ENCODE peak calls at places on chromosomes 4 and X, in four cellular contexts. One of them, this sample, is unnamed.

GRCh38 chr4:111323916-111324315 is 701.0 kb upstream of the PITX2 start:
- DNase-seq in endothelial cell: no peak
- DNase-seq in GM13977: no peak
- DNase-seq in dorsolateral prefrontal cortex: no peak
- DNase-seq in this sample: no peak

GRCh38 chr4:108988514-108989195 is 225.8 kb upstream of the ETNPPL start:
- DNase-seq in GM13977: no peak
- DNase-seq in endothelial cell: no peak
- DNase-seq in dorsolateral prefrontal cortex: no peak
- DNase-seq in this sample: no peak

GRCh38 chr4:104860227-104861123 is 286.2 kb upstream of the TET2 start:
- DNase-seq in dorsolateral prefrontal cortex: peak; percentile 50
- DNase-seq in GM13977: peak; percentile 68
- DNase-seq in endothelial cell: peak; percentile 70
- DNase-seq in this sample: no peak

GRCh38 chrX:45758319-45758718 is 557.6 kb upstream of the DIPK2B start:
- DNase-seq in dorsolateral prefrontal cortex: no peak
- DNase-seq in endothelial cell: no peak
- DNase-seq in GM13977: no peak
- DNase-seq in this sample: peak; percentile 64

GRCh38 chrX:122475306-122475705 is 708.8 kb upstream of the GRIA3 start:
- DNase-seq in dorsolateral prefrontal cortex: no peak
- DNase-seq in GM13977: no peak
- DNase-seq in endothelial cell: no peak
- DNase-seq in this sample: no peak

GRCh38 chrX:131762802-131763234 is 218.9 kb downstream of the OR13H1 start:
- DNase-seq in dorsolateral prefrontal cortex: peak; percentile 35
- DNase-seq in GM13977: no peak
- DNase-seq in endothelial cell: peak; percentile 3
- DNase-seq in this sample: no peak

GRCh38 chrX:108022491-108023089 is 22.3 kb upstream of the VSIG1 start:
- DNase-seq in dorsolateral prefrontal cortex: no peak
- DNase-seq in endothelial cell: no peak
- DNase-seq in GM13977: no peak
- DNase-seq in this sample: no peak

GRCh38 chr4:183158062-183158461 is 59.0 kb downstream of the WWC2 start:
- DNase-seq in GM13977: no peak
- DNase-seq in endothelial cell: no peak
- DNase-seq in dorsolateral prefrontal cortex: no peak
- DNase-seq in this sample: no peak

GRCh38 chrX:106716004-106716403 is 10.5 kb upstream of the RNF128 start:
- DNase-seq in dorsolateral prefrontal cortex: no peak
- DNase-seq in endothelial cell: no peak
- DNase-seq in GM13977: no peak
- DNase-seq in this sample: no peak

GRCh38 chr4:137656661-137657060 is 124.4 kb upstream of the PCDH18 start:
- DNase-seq in GM13977: no peak
- DNase-seq in endothelial cell: no peak
- DNase-seq in dorsolateral prefrontal cortex: no peak
- DNase-seq in this sample: no peak

GRCh38 chr4:128512767-128513322 is 225.2 kb upstream of the PGRMC2 start:
- DNase-seq in dorsolateral prefrontal cortex: no peak
- DNase-seq in endothelial cell: no peak
- DNase-seq in GM13977: no peak
- DNase-seq in this sample: no peak

GRCh38 chr4:158282252-158282651 is 72.0 kb downstream of the TMEM144 start:
- DNase-seq in endothelial cell: no peak
- DNase-seq in GM13977: no peak
- DNase-seq in dorsolateral prefrontal cortex: no peak
- DNase-seq in this sample: no peak

GRCh38 chr4:87007345-87008181 is 72.8 kb downstream of the AFF1 start:
- DNase-seq in dorsolateral prefrontal cortex: peak; percentile 68
- DNase-seq in GM13977: no peak
- DNase-seq in endothelial cell: peak; percentile 50
- DNase-seq in this sample: no peak

GRCh38 chrX:41600266-41600665 is 88.5 kb upstream of the GPR34 start:
- DNase-seq in endothelial cell: no peak
- DNase-seq in dorsolateral prefrontal cortex: no peak
- DNase-seq in GM13977: no peak
- DNase-seq in this sample: no peak

GRCh38 chr4:153112071-153112460 is 92.2 kb upstream of the TRIM2 start:
- DNase-seq in endothelial cell: no peak
- DNase-seq in dorsolateral prefrontal cortex: no peak
- DNase-seq in GM13977: no peak
- DNase-seq in this sample: no peak

GRCh38 chr4:101101072-101101471 is 246.3 kb downstream of the PPP3CA start:
- DNase-seq in endothelial cell: no peak
- DNase-seq in dorsolateral prefrontal cortex: no peak
- DNase-seq in GM13977: no peak
- DNase-seq in this sample: no peak

DNA sequence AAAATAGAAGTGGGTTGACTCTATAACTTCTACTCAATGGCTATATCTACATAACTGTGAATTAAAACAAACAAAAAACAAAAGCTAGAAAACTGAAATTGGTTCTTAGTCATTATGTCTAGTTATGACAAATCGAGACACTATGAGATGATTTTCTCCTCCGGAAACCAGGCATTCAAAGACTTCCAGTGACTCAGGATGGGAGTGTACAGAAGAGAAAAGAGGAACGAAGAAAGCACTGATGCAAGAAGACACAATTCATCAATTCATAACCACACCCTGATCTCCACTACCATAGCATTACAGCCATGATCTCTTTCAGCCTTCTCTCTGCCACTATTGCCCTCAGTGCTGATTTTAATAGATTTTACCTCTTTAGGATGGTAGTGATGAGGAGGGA is 253.6 kb downstream of the CBLL2 start:
- DNase-seq in endothelial cell: no peak
- DNase-seq in dorsolateral prefrontal cortex: no peak
- DNase-seq in GM13977: peak; percentile 10
- DNase-seq in this sample: no peak
- TF ChIP-seq CTCF in endothelial cell: no peak
- TF ChIP-seq CTCF in dorsolateral prefrontal cortex: no peak
- TF ChIP-seq CTCF in GM13977: no peak
- TF ChIP-seq CTCF in this sample: no peak

DNA sequence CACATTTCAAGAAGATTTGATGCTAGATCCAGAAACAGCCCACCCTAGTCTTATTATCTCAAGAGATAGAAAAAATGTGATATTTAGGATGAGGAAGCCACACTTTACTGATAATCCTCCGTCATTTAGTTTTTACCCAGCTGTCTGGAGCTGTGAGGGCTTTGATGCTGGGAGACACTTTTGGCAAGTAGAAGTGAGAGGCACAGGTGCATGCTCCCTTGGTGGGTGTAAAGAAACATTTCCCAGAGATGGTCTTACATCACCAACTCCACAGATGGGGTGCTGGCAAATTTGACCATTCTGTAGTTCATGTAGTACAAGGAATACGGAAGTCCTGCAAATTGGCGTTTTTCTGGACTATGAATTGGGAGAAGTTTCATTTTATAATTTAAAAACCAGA is 28.5 kb downstream of the TRIM61 start:
- DNase-seq in GM13977: no peak
- DNase-seq in endothelial cell: no peak
- DNase-seq in dorsolateral prefrontal cortex: no peak
- DNase-seq in this sample: no peak
- TF ChIP-seq CTCF in GM13977: no peak
- TF ChIP-seq CTCF in endothelial cell: no peak
- TF ChIP-seq CTCF in dorsolateral prefrontal cortex: no peak
- TF ChIP-seq CTCF in this sample: no peak

DNA sequence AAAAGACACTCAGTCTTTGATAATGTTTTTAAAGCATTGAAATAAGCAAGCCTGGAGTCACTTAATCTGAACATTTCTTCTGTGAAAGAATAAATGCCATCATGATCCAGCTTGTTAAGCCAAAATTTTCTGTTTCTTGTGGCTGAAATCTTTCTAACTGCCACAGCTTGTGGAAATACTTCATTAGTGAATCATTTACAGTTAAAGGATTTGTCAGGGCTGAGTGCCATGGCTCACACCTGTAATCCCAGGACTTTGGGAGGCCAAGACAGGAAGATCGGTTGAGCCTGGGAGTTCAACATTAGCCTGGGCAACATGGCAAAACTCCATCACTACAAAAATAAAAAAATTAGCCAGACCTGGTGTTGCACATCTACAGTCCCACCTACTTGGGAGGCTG is 93.3 kb upstream of the PDE5A start:
- DNase-seq in dorsolateral prefrontal cortex: no peak
- DNase-seq in endothelial cell: no peak
- DNase-seq in GM13977: no peak
- DNase-seq in this sample: no peak
- TF ChIP-seq CTCF in dorsolateral prefrontal cortex: no peak
- TF ChIP-seq CTCF in endothelial cell: no peak
- TF ChIP-seq CTCF in GM13977: no peak
- TF ChIP-seq CTCF in this sample: no peak

DNA sequence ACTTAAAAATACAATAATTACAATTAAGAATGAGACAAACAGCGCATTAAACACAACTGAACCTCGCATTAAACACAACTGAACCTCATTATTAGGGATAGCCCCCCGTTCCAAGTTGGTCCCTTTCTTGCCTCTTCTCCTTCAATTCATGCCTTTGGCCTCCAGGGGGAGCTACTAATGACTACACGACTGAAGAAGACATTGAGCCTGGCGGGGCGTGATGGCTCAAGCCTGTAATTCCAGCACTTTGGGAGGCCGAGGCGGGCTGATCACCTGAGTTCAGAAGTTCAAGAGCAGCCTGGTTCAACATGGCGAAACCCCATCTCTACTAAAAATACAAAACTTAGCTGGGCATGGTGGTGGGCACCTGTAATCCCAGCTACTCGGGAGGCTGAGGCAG is 56.4 kb upstream of the NWD2 start:
- DNase-seq in endothelial cell: no peak
- DNase-seq in GM13977: no peak
- DNase-seq in dorsolateral prefrontal cortex: no peak
- DNase-seq in this sample: no peak
- TF ChIP-seq CTCF in endothelial cell: peak; percentile 49
- TF ChIP-seq CTCF in GM13977: peak; percentile 42
- TF ChIP-seq CTCF in dorsolateral prefrontal cortex: no peak
- TF ChIP-seq CTCF in this sample: no peak

GRCh38 chr4:117429061-117429460 is 343.7 kb upstream of the TRAM1L1 start:
- DNase-seq in GM13977: no peak
- DNase-seq in endothelial cell: no peak
- DNase-seq in dorsolateral prefrontal cortex: no peak
- DNase-seq in this sample: no peak
- TF ChIP-seq CTCF in GM13977: peak; percentile 13
- TF ChIP-seq CTCF in endothelial cell: peak; percentile 20
- TF ChIP-seq CTCF in dorsolateral prefrontal cortex: no peak
- TF ChIP-seq CTCF in this sample: no peak

DNA sequence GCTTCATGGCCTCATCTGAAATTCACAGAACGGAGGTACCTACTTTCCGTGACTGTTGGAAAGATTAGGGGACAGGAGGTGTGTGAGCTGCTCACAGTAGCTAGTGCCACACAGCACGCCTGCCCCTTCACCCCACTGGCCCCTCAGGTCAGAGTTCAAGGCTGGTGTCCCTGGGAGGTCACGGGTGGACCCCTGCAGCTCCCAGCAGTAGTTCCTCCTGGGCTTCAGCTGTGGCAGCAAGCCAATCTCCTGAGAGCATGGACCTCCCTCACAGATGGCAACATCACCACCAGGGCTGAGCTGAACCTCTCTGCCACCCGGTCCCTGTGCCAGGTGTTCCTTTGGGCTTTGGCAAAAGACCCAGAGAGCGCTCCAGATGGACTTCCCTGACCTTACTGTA is 1.8 kb downstream of the IDH3G start:
- DNase-seq in dorsolateral prefrontal cortex: no peak
- DNase-seq in endothelial cell: no peak
- DNase-seq in GM13977: no peak
- DNase-seq in this sample: no peak
- TF ChIP-seq CTCF in dorsolateral prefrontal cortex: no peak
- TF ChIP-seq CTCF in endothelial cell: no peak
- TF ChIP-seq CTCF in GM13977: no peak
- TF ChIP-seq CTCF in this sample: no peak

This sample was measured in AG09319.